ENCODE peak calls at places on chromosomes 3 and 15, in six cellular contexts. P is heart left ventricle; G is CD8-positive, alpha-beta T cell; C is keratinocyte; R is osteocyte; M is mammary epithelial cell. N is an unnamed sample.

GRCh38 chr15:73686781-73687256 is 2.6 kb downstream of the CD276 start:
- DNase-seq in P (no peak), C (no peak), G (no peak), M (peak; percentile 73), R (no peak), N (no peak)

GRCh38 chr3:128965280-128965679 is 28.6 kb downstream of the CFAP92 start:
- DNase-seq in M (no peak), R (no peak), P (no peak), C (no peak), G (no peak), N (no peak)

GRCh38 chr15:82020588-82020987 is 25.2 kb downstream of the MEX3B start:
- DNase-seq in R (no peak), P (no peak), M (no peak), C (no peak), G (no peak), N (no peak)

GRCh38 chr3:41216993-41217392 is 17.7 kb downstream of the CTNNB1 start:
- DNase-seq in M (no peak), R (no peak), P (no peak), C (no peak), G (no peak), N (no peak)

GRCh38 chr3:62057339-62058047 is 315.9 kb downstream of the FEZF2 start:
- DNase-seq in R (no peak), G (no peak), P (no peak), M (no peak), C (no peak), N (no peak)

GRCh38 chr3:48065035-48065434 is 48.8 kb upstream of the MAP4 start:
- DNase-seq in R (no peak), M (no peak), P (no peak), C (no peak), G (no peak), N (no peak)

GRCh38 chr3:168417016-168417415 is 321.3 kb upstream of the GOLIM4 start:
- DNase-seq in G (no peak), M (no peak), R (no peak), P (no peak), C (no peak), N (no peak)

GRCh38 chr3:20043398-20043797 is 3.2 kb downstream of the KAT2B start:
- DNase-seq in C (no peak), M (no peak), P (peak; percentile 92), R (no peak), G (peak; percentile 51), N (no peak)

GRCh38 chr3:69204315-69204957 is 82.0 kb upstream of the LMOD3 start:
- DNase-seq in R (no peak), G (no peak), M (no peak), C (peak; percentile 57), P (peak; percentile 61), N (no peak)

GRCh38 chr15:67089218-67090193 is 24.1 kb downstream of the SMAD3 start:
- DNase-seq in P (no peak), C (no peak), R (no peak), M (peak; percentile 57), G (no peak), N (no peak)

GRCh38 chr3:133917144-133917543 is 21.5 kb upstream of the RAB6B start:
- DNase-seq in P (no peak), R (no peak), C (no peak), M (no peak), G (no peak), N (no peak)

GRCh38 chr15:63077952-63078351 is 35.4 kb downstream of the TPM1 start:
- DNase-seq in G (no peak), P (no peak), M (no peak), C (no peak), R (no peak), N (no peak)
- TF ChIP-seq CTCF in G (no peak), P (no peak), M (no peak), C (no peak), R (no peak), N (no peak)

DNA sequence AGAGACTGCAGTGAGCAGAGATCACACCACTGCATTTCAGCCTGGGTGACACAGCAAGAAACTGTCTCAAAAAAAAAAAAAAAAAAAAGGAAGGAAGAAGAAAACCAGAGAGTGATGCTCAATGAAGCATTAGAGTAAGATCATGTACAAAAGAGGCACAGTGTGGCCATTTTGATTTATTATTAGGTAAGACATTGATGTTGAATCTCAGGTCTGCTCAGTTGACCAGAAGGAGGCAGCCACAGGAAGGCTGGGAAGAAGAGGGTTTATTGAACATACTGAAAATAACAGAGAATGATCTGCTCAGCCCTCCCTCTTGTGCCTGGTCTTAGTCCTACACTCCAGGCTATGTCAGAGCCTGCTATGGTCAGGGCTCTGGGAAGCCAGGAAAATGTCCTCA is 15.6 kb downstream of the LRRK1 start:
- DNase-seq in M (no peak), R (no peak), P (no peak), G (no peak), C (no peak), N (no peak)
- TF ChIP-seq CTCF in M (peak; percentile 13), R (no peak), P (no peak), G (no peak), C (no peak), N (no peak)

GRCh38 chr3:194269610-194270145 is 81.5 kb downstream of the CPN2 start:
- DNase-seq in R (no peak), C (no peak), G (no peak), M (no peak), P (peak; percentile 98), N (no peak)
- TF ChIP-seq CTCF in R (peak; percentile 35), C (no peak), G (no peak), M (no peak), P (peak; percentile 61), N (peak; percentile 40)

GRCh38 chr15:76252249-76252648 is 59.0 kb downstream of the ETFA start:
- DNase-seq in P (no peak), M (no peak), C (no peak), R (no peak), G (no peak), N (no peak)
- TF ChIP-seq CTCF in P (no peak), M (no peak), C (no peak), R (no peak), G (no peak), N (no peak)

GRCh38 chr3:187745201-187746058 is at the start of gene BCL6:
- DNase-seq in C (peak; percentile 74), G (peak; percentile 84), P (peak; percentile 94), R (peak; percentile 95), M (peak; percentile 98), N (peak; percentile 88)

GRCh38 chr3:187742351-187743171 is 2.7 kb downstream of the BCL6 start:
- DNase-seq in P (peak; percentile 66), C (no peak), G (no peak), R (no peak), M (peak; percentile 51), N (no peak)

GRCh38 chr3:187744169-187745151 is 808 bp downstream of the BCL6 start:
- DNase-seq in R (no peak), P (peak; percentile 63), C (no peak), M (peak; percentile 51), G (peak; percentile 67), N (no peak)

GRCh38 chr3:187741403-187742350 is 3.6 kb downstream of the BCL6 start:
- DNase-seq in M (peak; percentile 64), C (no peak), R (no peak), P (peak; percentile 75), G (peak; percentile 77), N (no peak)

DNA sequence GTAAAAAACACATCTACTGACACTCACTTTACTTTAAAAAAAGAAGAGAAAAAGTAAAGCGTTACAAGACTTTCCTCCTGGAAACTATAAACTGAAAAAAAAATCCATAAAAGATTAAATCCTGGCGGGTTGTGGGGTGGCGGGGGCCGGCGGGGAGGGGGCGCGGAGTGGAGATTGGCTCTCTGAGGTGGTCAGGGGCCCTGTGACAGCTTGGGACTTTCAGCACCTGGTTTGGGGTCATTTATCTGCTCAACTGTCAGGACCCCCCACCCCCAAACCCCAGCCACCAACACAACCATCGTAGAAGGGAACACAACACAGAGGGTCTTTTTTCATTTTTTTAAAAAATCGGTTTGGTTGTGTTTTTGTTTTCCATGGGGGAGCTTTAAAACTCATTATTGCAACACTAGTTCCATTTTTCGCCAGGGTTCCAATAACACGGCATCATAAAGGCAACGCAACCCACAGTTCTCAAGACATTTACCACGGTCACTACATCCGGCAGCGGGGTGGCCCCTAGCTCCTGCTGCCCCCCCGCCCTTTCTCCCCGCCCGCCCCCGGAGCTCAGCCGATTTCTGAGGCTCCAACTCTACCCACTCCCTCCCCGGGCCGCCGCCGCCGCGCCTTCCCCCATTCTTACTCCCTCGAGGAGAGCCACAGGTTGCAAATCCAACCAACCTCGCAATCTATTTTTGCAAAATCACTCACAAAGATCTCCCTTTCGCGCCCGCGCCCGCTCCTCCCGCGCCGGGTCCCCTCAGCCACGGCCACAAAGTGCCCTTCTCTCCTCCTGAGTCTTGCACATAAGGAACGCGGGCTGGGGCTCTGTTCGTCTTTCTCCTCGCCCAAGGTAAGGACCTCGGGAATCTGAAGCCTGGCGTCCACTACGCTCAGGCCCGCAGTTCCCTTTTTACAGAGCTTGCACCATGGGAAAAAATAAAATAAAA is 1.8 kb downstream of the BCL6 start:
- DNase-seq in M (peak; percentile 35), P (peak; percentile 72), C (no peak), R (no peak), G (peak; percentile 50), N (no peak)
- TF ChIP-seq CTCF in M (no peak), P (no peak), C (no peak), R (no peak), G (no peak), N (no peak)

GRCh38 chr3:173284301-173284700 is 113.2 kb upstream of the NLGN1 start:
- DNase-seq in M (no peak), R (no peak), P (no peak), G (no peak), C (no peak), N (no peak)
- TF ChIP-seq CTCF in M (no peak), R (no peak), P (no peak), G (no peak), C (no peak), N (no peak)

GRCh38 chr3:151999936-152000335 is 126.5 kb downstream of the SUCNR1 start:
- DNase-seq in M (peak; percentile 43), G (no peak), P (no peak), C (no peak), R (no peak), N (no peak)
- TF ChIP-seq CTCF in M (no peak), G (no peak), P (no peak), C (no peak), R (no peak), N (no peak)

DNA sequence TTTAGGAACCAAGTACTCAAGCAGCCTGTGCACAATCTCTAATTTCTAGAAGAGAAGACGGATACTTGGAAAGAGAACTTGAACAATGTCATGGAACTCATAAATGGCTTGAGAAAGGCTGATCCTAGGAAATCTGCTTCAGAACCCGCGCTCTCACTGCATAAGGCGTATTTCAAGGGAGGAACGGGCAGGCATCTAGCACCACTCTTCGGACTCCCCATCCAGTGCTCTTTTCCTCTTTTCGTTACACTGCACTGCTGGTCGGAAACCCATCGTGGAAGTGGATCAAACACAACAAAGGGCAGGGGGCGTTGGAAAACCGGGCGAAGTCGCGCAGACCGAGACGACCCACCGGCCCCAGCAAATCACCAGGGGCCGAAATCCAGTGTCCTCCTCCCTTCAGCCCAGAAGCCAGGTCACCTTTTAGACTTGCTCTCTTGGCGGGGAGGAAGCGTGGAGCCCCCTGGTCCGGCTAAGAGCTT is 538 bp upstream of the TLNRD1 start:
- DNase-seq in C (no peak), R (no peak), P (no peak), G (peak; percentile 7), M (no peak), N (no peak)
- TF ChIP-seq CTCF in C (no peak), R (no peak), P (no peak), G (no peak), M (no peak), N (no peak)

N was measured in type B pancreatic cell.